ENCODE peak calls at places on chromosomes 7 and 10, in nine cellular contexts. N is esophagus squamous epithelium, T is AG10803, J is upper lobe of left lung, Q is hepatocyte, S is epithelial cell of esophagus, R is tibial artery, W is K562, C is pancreas. X is an unnamed sample.

GRCh38 chr7:158450476-158451124 is 137.0 kb downstream of the PTPRN2 start:
- DNase-seq in N (no peak), T (no peak), J (no peak), Q (no peak), S (no peak), R (peak), W (no peak), C (no peak), X (no peak)

GRCh38 chr10:126013489-126014281 is 117.3 kb downstream of the FANK1 start:
- DNase-seq in N (no peak), T (peak), J (peak), Q (peak), S (peak), R (no peak), W (peak), C (no peak), X (peak)

GRCh38 chr10:15091418-15091817 is 2.8 kb upstream of the ACBD7 start:
- DNase-seq in N (no peak), T (no peak), J (no peak), Q (no peak), S (no peak), R (no peak), W (no peak), C (no peak), X (no peak)

GRCh38 chr7:117800406-117800805 is 72.8 kb downstream of the CTTNBP2 start:
- DNase-seq in N (no peak), T (no peak), J (no peak), Q (no peak), S (no peak), R (no peak), W (no peak), C (no peak), X (no peak)

GRCh38 chr7:2530076-2530967 is 10.7 kb downstream of the LFNG start:
- DNase-seq in N (no peak), T (no peak), J (peak), Q (no peak), S (peak), R (no peak), W (peak), C (peak), X (no peak)

GRCh38 chr7:66928388-66928787 is 7.4 kb downstream of the TMEM248 start:
- DNase-seq in N (no peak), T (no peak), J (no peak), Q (no peak), S (no peak), R (peak), W (no peak), C (no peak), X (no peak)

GRCh38 chr10:29142516-29143314 is 146.2 kb upstream of the LYZL1 start:
- DNase-seq in N (no peak), T (no peak), J (peak), Q (peak), S (no peak), R (no peak), W (peak), C (no peak), X (no peak)

GRCh38 chr7:45576249-45576929 is 2.2 kb downstream of the ADCY1 start:
- DNase-seq in N (no peak), T (no peak), J (no peak), Q (no peak), S (no peak), R (peak), W (no peak), C (no peak), X (no peak)

GRCh38 chr7:64871761-64872160 is 31.3 kb upstream of the ZNF273 start:
- DNase-seq in N (no peak), T (no peak), J (no peak), Q (no peak), S (no peak), R (no peak), W (no peak), C (no peak), X (no peak)

GRCh38 chr10:131310054-131310903 is 1.2 kb downstream of the TCERG1L start:
- DNase-seq in N (no peak), T (no peak), J (no peak), Q (no peak), S (no peak), R (no peak), W (no peak), C (no peak), X (no peak)

GRCh38 chr10:112140110-112140755 is 43.3 kb downstream of the GPAM start:
- DNase-seq in N (no peak), T (peak), J (no peak), Q (peak), S (peak), R (no peak), W (peak), C (peak), X (no peak)

GRCh38 chr10:108399466-108399865 is 1235.0 kb upstream of the SORCS1 start:
- DNase-seq in N (no peak), T (no peak), J (no peak), Q (no peak), S (no peak), R (no peak), W (no peak), C (no peak), X (no peak)

GRCh38 chr10:100184426-100185219 is 1.2 kb downstream of the ERLIN1 start:
- DNase-seq in N (no peak), T (peak), J (no peak), Q (peak), S (peak), R (no peak), W (peak), C (no peak), X (no peak)

GRCh38 chr10:76297787-76298281 is 866.4 kb downstream of the LRMDA start:
- DNase-seq in N (no peak), T (no peak), J (peak), Q (peak), S (no peak), R (no peak), W (no peak), C (no peak), X (no peak)

GRCh38 chr7:45182856-45183710 is 25.5 kb downstream of the RAMP3 start:
- DNase-seq in N (no peak), T (no peak), J (no peak), Q (no peak), S (no peak), R (peak), W (no peak), C (no peak), X (no peak)

GRCh38 chr7:139777304-139777890 is 401 bp downstream of the HIPK2 start:
- DNase-seq in N (no peak), T (peak), J (peak), Q (peak), S (no peak), R (no peak), W (peak), C (peak), X (no peak)

GRCh38 chr10:97703398-97704067 is 10.0 kb upstream of the MARVELD1 start:
- DNase-seq in N (no peak), T (no peak), J (no peak), Q (no peak), S (no peak), R (peak), W (no peak), C (no peak), X (no peak)
- TF ChIP-seq CTCF in N (no peak), T (no peak), J (no peak), Q (no peak), S (no peak), R (no peak), W (no peak), C (no peak), X (no peak)

GRCh38 chr7:22219036-22219435 is 137.9 kb downstream of the RAPGEF5 start:
- DNase-seq in N (no peak), T (no peak), J (no peak), Q (no peak), S (no peak), R (no peak), W (no peak), C (no peak), X (no peak)
- H3K4me3 ChIP-seq in N (peak), T (no peak), J (peak), Q (no peak), S (no peak), R (peak), W (no peak), C (no peak), X (no peak)

GRCh38 chr10:44962870-44963738 is 3.5 kb downstream of the RASSF4 start:
- DNase-seq in N (no peak), T (no peak), J (no peak), Q (no peak), S (no peak), R (peak), W (no peak), C (no peak), X (no peak)
- TF ChIP-seq CTCF in N (no peak), T (peak), J (no peak), Q (peak), S (peak), R (peak), W (peak), C (no peak), X (peak)

GRCh38 chr7:27895553-27895952 is 155.6 kb downstream of the TAX1BP1 start:
- DNase-seq in N (no peak), T (no peak), J (no peak), Q (no peak), S (no peak), R (no peak), W (no peak), C (no peak), X (no peak)

GRCh38 chr7:27898735-27899134 is 158.8 kb downstream of the TAX1BP1 start:
- DNase-seq in N (no peak), T (no peak), J (no peak), Q (no peak), S (no peak), R (no peak), W (no peak), C (no peak), X (no peak)

GRCh38 chr7:27897441-27897847 is 157.5 kb downstream of the TAX1BP1 start:
- DNase-seq in N (no peak), T (no peak), J (no peak), Q (peak), S (no peak), R (no peak), W (no peak), C (no peak), X (no peak)

GRCh38 chr7:27899601-27900000 is 159.6 kb downstream of the TAX1BP1 start:
- DNase-seq in N (no peak), T (no peak), J (no peak), Q (no peak), S (peak), R (no peak), W (no peak), C (no peak), X (no peak)

GRCh38 chr7:27897001-27897400 is 157.0 kb downstream of the TAX1BP1 start:
- DNase-seq in N (no peak), T (no peak), J (no peak), Q (no peak), S (peak), R (no peak), W (no peak), C (no peak), X (no peak)
- H3K4me3 ChIP-seq in N (no peak), T (no peak), J (no peak), Q (no peak), S (no peak), R (no peak), W (no peak), C (no peak), X (no peak)

DNA sequence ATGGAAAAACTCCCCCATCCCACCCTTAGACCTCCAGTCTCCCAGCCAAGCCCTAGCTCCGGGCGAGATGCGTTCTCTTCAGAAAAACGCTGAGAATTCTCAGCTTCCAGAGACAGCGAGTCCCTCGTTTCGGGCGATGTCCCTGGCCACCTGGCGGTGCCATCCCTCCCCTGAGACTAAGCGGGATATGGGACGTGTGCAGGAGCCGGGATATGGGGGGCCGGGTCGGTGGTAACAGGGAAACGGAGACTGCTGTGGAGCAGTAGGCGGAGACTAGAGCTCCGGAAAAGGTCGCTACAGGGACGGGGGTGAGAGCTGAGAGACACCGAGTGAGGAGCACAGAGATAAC is 435 bp upstream of the STRIP2 start:
- DNase-seq in N (no peak), T (no peak), J (peak), Q (peak), S (no peak), R (no peak), W (no peak), C (no peak), X (no peak)
- TF ChIP-seq CTCF in N (no peak), T (peak), J (no peak), Q (peak), S (no peak), R (no peak), W (no peak), C (no peak), X (peak)

GRCh38 chr7:92246363-92247101 is 758 bp downstream of the ANKIB1 start:
- DNase-seq in N (no peak), T (no peak), J (no peak), Q (peak), S (peak), R (peak), W (peak), C (no peak), X (no peak)
- H3K4me3 ChIP-seq in N (peak), T (peak), J (peak), Q (peak), S (peak), R (peak), W (peak), C (peak), X (peak)

GRCh38 chr7:27166475-27167169 is 1.3 kb upstream of the HOXA9 start:
- DNase-seq in N (no peak), T (no peak), J (peak), Q (no peak), S (no peak), R (peak), W (no peak), C (peak), X (no peak)

GRCh38 chr7:27167916-27168264 is 2.6 kb upstream of the HOXA9 start:
- DNase-seq in N (no peak), T (peak), J (no peak), Q (no peak), S (no peak), R (peak), W (no peak), C (peak), X (no peak)

GRCh38 chr7:27169658-27170493 is 4.2 kb downstream of the HOXA10 start:
- DNase-seq in N (no peak), T (no peak), J (peak), Q (peak), S (no peak), R (peak), W (no peak), C (peak), X (no peak)

GRCh38 chr7:27167170-27167505 is 1.8 kb upstream of the HOXA9 start:
- DNase-seq in N (no peak), T (peak), J (no peak), Q (no peak), S (no peak), R (peak), W (no peak), C (peak), X (no peak)

GRCh38 chr7:27168265-27168947 is 3.1 kb upstream of the HOXA9 start:
- DNase-seq in N (no peak), T (peak), J (peak), Q (no peak), S (no peak), R (peak), W (no peak), C (peak), X (no peak)
- TF ChIP-seq CTCF in N (no peak), T (peak), J (no peak), Q (no peak), S (no peak), R (peak), W (no peak), C (no peak), X (peak)

DNA sequence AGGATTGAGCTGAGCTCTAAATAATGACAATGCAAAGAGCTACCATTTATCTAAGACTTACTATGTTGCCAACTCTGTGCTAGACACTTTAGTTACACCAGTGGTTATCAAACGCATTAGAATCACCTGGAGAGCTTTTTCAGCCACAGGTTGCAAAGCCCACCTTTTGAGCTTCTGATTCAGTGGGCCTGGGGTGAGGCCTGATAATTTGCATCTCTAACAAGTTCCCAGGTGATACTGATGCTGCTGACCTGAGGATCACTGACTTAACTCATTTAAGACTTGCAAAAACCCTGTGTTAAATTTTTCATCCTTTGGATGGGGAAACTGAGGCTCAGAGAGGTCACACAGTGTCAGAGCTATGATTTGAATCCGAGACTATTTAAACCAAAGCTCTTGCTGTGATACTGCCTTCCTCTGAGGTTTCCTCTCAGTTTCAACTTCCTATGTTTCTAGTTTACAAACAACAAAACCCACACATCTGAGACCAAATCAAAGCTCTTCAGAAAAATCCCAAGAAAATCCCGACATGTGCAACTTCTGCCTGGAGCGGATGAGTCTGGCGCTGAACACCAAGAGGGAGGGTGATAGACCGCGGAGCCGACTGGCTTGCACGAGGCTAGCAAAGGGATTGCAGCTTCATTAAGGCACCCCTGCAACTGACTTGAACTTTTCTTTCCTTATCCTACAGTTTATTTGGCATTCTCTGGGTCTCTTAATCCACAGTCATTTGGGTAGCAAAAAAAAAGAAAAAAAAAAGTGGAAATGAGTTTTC is 124.9 kb downstream of the CYP26A1 start:
- DNase-seq in N (no peak), T (peak), J (no peak), Q (peak), S (peak), R (no peak), W (no peak), C (no peak), X (no peak)
- H3K4me3 ChIP-seq in N (peak), T (peak), J (peak), Q (peak), S (no peak), R (peak), W (no peak), C (no peak), X (peak)